ENCODE peak calls at places on chromosomes 4 and X, in four cellular contexts. B is B cell, I is endothelial cell, V is spleen. K is an unnamed sample.

GRCh38 chr4:40749717-40750460 is at the start of gene NSUN7:
- DNase-seq in B (peak; percentile 56), I (peak; percentile 86), V (peak; percentile 88), K (peak; percentile 82)

GRCh38 chr4:72900952-72901351 is 168.6 kb downstream of the COX18 start:
- DNase-seq in B (no peak), I (no peak), V (no peak), K (no peak)

GRCh38 chr4:10893417-10893816 is 208.8 kb upstream of the CLNK start:
- DNase-seq in B (peak; percentile 14), I (no peak), V (no peak), K (no peak)

GRCh38 chr4:165318982-165319381 is 8.5 kb upstream of the MSMO1 start:
- DNase-seq in B (no peak), I (no peak), V (no peak), K (no peak)

GRCh38 chrX:121208563-121208962 is 161.2 kb downstream of the GLUD2 start:
- DNase-seq in B (no peak), I (no peak), V (no peak), K (no peak)

GRCh38 chr4:7431696-7432530 is 2.8 kb downstream of the PSAPL1 start:
- DNase-seq in B (no peak), I (no peak), V (peak; percentile 71), K (no peak)

GRCh38 chr4:152077582-152077981 is 316.8 kb upstream of the GATB start:
- DNase-seq in B (no peak), I (no peak), V (no peak), K (no peak)

GRCh38 chr4:113758361-113758760 is 3.2 kb downstream of the CAMK2D start:
- DNase-seq in B (no peak), I (no peak), V (no peak), K (no peak)

GRCh38 chr4:166600264-166600663 is 634.0 kb downstream of the SPOCK3 start:
- DNase-seq in B (no peak), I (no peak), V (no peak), K (no peak)

GRCh38 chr4:166594326-166594946 is 639.9 kb downstream of the SPOCK3 start:
- DNase-seq in B (no peak), I (peak; percentile 53), V (no peak), K (peak; percentile 30)
- TF ChIP-seq CTCF in B (no peak), I (peak; percentile 45), V (no peak), K (peak; percentile 88)

DNA sequence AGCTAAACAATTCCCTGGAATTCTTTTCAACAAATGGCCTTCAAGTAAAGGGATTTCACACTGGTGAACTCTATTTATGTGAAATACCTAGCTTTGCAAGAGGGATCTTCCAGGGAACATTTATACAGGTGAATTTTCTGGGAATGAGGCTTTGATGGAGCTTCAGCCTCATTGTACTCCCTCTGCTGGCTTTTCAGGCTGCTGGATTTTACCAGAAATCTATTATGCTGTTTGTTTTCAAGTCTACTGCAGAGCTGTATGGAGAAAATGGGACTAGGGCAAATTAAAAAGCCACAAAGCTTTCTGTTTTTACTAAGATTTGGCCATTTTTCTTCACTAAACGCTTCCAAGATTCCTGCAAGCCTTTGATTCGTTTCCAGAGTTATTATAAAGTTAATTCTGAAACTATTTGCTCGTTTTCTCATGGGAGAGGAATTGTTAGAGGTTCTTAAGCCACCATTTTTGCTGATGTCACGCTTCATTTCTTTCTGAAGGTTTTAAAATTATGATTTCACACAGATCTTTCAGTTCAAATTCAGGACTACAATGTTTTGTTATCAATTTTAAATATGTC is 31.6 kb downstream of the KDM6A start:
- DNase-seq in B (no peak), I (no peak), V (no peak), K (no peak)
- TF ChIP-seq CTCF in B (no peak), I (no peak), V (no peak), K (no peak)

GRCh38 chrX:31293409-31293808 is 221.6 kb upstream of the FTHL17 start:
- DNase-seq in B (no peak), I (no peak), V (no peak), K (no peak)
- TF ChIP-seq CTCF in B (peak; percentile 50), I (no peak), V (no peak), K (no peak)

GRCh38 chr4:175514174-175514573 is 297.9 kb downstream of the GPM6A start:
- DNase-seq in B (no peak), I (no peak), V (no peak), K (no peak)

GRCh38 chr4:175511861-175512260 is 300.2 kb downstream of the GPM6A start:
- DNase-seq in B (no peak), I (no peak), V (no peak), K (no peak)

GRCh38 chr4:175504316-175504715 is 307.7 kb downstream of the GPM6A start:
- DNase-seq in B (no peak), I (no peak), V (no peak), K (no peak)

DNA sequence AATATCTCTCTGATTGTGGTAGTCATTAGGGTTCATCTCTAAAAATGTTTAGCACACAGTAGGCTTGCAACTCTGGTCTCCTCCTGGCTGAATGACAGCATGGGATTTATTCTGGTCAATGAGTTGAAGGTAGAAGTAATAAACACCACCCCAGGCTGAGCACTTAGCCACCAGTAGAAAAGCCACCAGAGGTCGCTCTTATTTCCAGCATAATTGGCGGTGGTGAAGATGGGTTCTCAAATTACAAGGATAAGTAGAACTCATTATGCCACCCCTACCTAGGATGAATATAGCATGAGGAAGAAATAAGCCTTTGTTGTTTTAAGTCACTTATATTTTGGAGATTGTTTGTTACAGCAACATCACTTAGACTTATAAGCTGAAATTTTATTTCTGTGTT is 302.7 kb downstream of the GPM6A start:
- DNase-seq in B (no peak), I (peak; percentile 11), V (no peak), K (no peak)
- TF ChIP-seq CTCF in B (no peak), I (no peak), V (no peak), K (no peak)

DNA sequence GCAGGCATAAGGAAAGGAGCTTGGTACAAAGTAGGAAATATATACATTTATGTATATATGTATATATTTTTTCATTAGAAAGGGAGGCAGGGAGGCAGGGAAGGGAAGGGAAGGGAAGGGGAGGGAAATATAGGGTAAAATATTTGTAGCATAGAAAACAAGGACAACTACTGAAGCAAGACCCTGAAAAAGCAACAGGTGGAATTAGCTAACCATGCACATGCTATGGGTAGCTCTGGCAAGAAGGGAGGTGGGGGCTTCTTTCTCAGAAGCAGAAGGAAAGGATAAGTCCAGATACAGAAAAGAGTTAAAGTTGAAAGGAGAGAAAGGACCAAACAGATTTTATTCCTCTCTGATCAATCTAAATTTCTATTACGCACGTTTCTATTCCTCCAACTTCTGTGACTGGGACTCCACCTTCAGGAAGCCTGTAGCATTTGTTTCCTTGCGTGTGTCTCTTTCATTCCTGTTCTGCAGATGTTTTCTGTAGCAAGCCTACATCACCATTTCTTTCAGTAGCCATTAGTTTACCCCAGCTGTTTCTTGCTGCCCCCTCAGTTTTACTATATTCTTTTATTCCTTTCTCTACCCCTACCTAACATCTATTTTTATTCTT is 82.9 kb downstream of the OR13H1 start:
- DNase-seq in B (no peak), I (peak; percentile 2), V (no peak), K (no peak)
- TF ChIP-seq CTCF in B (no peak), I (no peak), V (no peak), K (peak; percentile 61)

GRCh38 chr4:176053785-176054184 is 11.9 kb upstream of the WDR17 start:
- DNase-seq in B (no peak), I (no peak), V (no peak), K (no peak)

GRCh38 chr4:176052744-176053143 is 12.9 kb upstream of the WDR17 start:
- DNase-seq in B (peak; percentile 35), I (no peak), V (no peak), K (no peak)

GRCh38 chr4:176054942-176055341 is 10.7 kb upstream of the WDR17 start:
- DNase-seq in B (no peak), I (no peak), V (no peak), K (no peak)
- TF ChIP-seq CTCF in B (no peak), I (no peak), V (no peak), K (no peak)

GRCh38 chr4:609400-610050 is 15.8 kb upstream of the PDE6B start:
- DNase-seq in B (no peak), I (no peak), V (peak; percentile 32), K (no peak)
- TF ChIP-seq CTCF in B (no peak), I (no peak), V (no peak), K (no peak)